ENCODE peak calls at places on chromosome 5, in ten cellular contexts. W is IMR-90; P is CD8-positive, alpha-beta T cell; J is heart left ventricle; O is CD4-positive, alpha-beta T cell; A is A549; C is psoas muscle; B is A673; K is mesenchymal stem cell; F is BE2C. T is an unnamed sample. For H3K9me3, the result is how much of the 10 kb centered on the place peaks cover.

GRCh38 chr5:143233020-143233419 is 170.5 kb downstream of the NR3C1 start:
- DNase-seq in B (no peak), W (peak), K (no peak), C (no peak), J (no peak), P (no peak), A (no peak), O (no peak), F (no peak), T (no peak)

GRCh38 chr5:14946813-14947640 is 75.4 kb upstream of the ANKH start:
- DNase-seq in W (no peak), A (peak), C (no peak), O (peak), K (peak), P (peak), J (no peak), F (peak), B (peak), T (no peak)

GRCh38 chr5:125823572-125823971 is 599.6 kb upstream of the GRAMD2B start:
- DNase-seq in K (peak), C (no peak), O (no peak), F (no peak), A (no peak), J (no peak), P (no peak), W (peak), B (no peak), T (no peak)

GRCh38 chr5:173217626-173218397 is 17.2 kb downstream of the NKX2-5 start:
- DNase-seq in W (no peak), O (no peak), P (no peak), C (no peak), F (no peak), K (peak), J (no peak), A (no peak), B (no peak), T (no peak)

GRCh38 chr5:14551211-14551610 is 30.4 kb upstream of the OTULINL start:
- DNase-seq in F (no peak), W (no peak), C (no peak), K (no peak), J (no peak), O (no peak), A (no peak), P (no peak), B (no peak), T (no peak)

GRCh38 chr5:172707285-172708182 is 63.5 kb downstream of the DUSP1 start:
- DNase-seq in W (peak), F (peak), O (no peak), K (peak), P (no peak), B (peak), A (peak), J (no peak), C (no peak), T (no peak)

GRCh38 chr5:126443374-126443851 is 20.2 kb downstream of the GRAMD2B start:
- DNase-seq in K (no peak), J (no peak), B (no peak), C (no peak), O (no peak), A (no peak), P (no peak), W (peak), F (no peak), T (no peak)

GRCh38 chr5:68114641-68115040 is 100.9 kb upstream of the PIK3R1 start:
- DNase-seq in P (no peak), K (peak), A (no peak), W (peak), O (no peak), C (no peak), B (no peak), F (no peak), J (no peak), T (no peak)

GRCh38 chr5:77855369-77855768 is 79.2 kb upstream of the TBCA start:
- DNase-seq in F (no peak), K (no peak), B (no peak), P (no peak), A (no peak), W (no peak), J (no peak), C (no peak), O (no peak), T (no peak)

GRCh38 chr5:7467179-7467578 is 71.2 kb downstream of the ADCY2 start:
- DNase-seq in K (no peak), B (no peak), O (no peak), W (no peak), F (no peak), P (no peak), A (no peak), J (no peak), C (no peak), T (no peak)

GRCh38 chr5:180785151-180785781 is 17.3 kb downstream of the MGAT1 start:
- DNase-seq in C (no peak), B (no peak), K (peak), A (no peak), P (no peak), W (peak), F (no peak), O (no peak), J (no peak), T (no peak)

GRCh38 chr5:91257301-91257700 is 125.8 kb downstream of the ARRDC3 start:
- DNase-seq in B (no peak), O (no peak), J (no peak), A (no peak), W (peak), C (no peak), K (no peak), P (no peak), F (no peak), T (no peak)

GRCh38 chr5:3304346-3304745 is 291.3 kb upstream of the IRX1 start:
- DNase-seq in J (no peak), B (no peak), A (no peak), O (no peak), P (no peak), C (no peak), F (no peak), K (no peak), W (no peak), T (no peak)

GRCh38 chr5:175692996-175693700 is 35.3 kb downstream of the HRH2 start:
- DNase-seq in W (no peak), B (peak), C (no peak), K (no peak), P (no peak), A (no peak), O (no peak), J (no peak), F (no peak), T (no peak)

GRCh38 chr5:52956915-52957747 is 32.0 kb upstream of the ITGA2 start:
- DNase-seq in O (no peak), F (no peak), B (no peak), K (no peak), J (no peak), P (no peak), A (no peak), C (no peak), W (peak), T (no peak)

GRCh38 chr5:65010841-65011240 is 242.1 kb downstream of the CWC27 start:
- DNase-seq in F (no peak), O (no peak), B (no peak), C (no peak), J (no peak), P (no peak), K (no peak), A (no peak), W (no peak), T (no peak)

GRCh38 chr5:173412566-173412965 is 84.4 kb upstream of the STC2 start:
- DNase-seq in F (no peak), A (no peak), K (no peak), J (no peak), O (no peak), P (no peak), C (no peak), B (no peak), W (peak), T (no peak)

GRCh38 chr5:178839319-178839704 is 20.4 kb upstream of the ZNF354B start:
- DNase-seq in C (peak), W (no peak), B (no peak), O (peak), J (peak), F (peak), P (peak), A (no peak), K (no peak), T (peak)

GRCh38 chr5:115192098-115192497 is 22.4 kb upstream of the TRIM36 start:
- DNase-seq in A (no peak), K (no peak), O (no peak), J (no peak), F (no peak), B (no peak), W (no peak), P (no peak), C (no peak), T (no peak)

GRCh38 chr5:32388429-32389111 is 56.0 kb downstream of the ZFR start:
- DNase-seq in B (no peak), C (no peak), K (peak), J (no peak), A (no peak), P (no peak), F (no peak), W (peak), O (no peak), T (no peak)

GRCh38 chr5:151598984-151599383 is 7.9 kb upstream of the FAT2 start:
- DNase-seq in O (no peak), C (no peak), W (no peak), P (no peak), K (no peak), B (no peak), A (no peak), J (no peak), F (no peak), T (no peak)

GRCh38 chr5:115423541-115423940 is 121.0 kb downstream of the FEM1C start:
- DNase-seq in W (no peak), C (peak), P (no peak), A (no peak), B (no peak), J (peak), K (no peak), O (no peak), F (no peak), T (no peak)

GRCh38 chr5:55902696-55903095 is 51.5 kb downstream of the IL31RA start:
- DNase-seq in C (no peak), K (no peak), B (no peak), A (no peak), W (peak), O (no peak), F (no peak), J (no peak), P (no peak), T (no peak)

GRCh38 chr5:33781286-33781685 is 110.5 kb downstream of the ADAMTS12 start:
- DNase-seq in P (no peak), O (no peak), F (no peak), K (peak), C (no peak), J (no peak), W (peak), A (no peak), B (no peak), T (no peak)

GRCh38 chr5:94080390-94080789 is 339.0 kb upstream of the POU5F2 start:
- DNase-seq in K (no peak), P (no peak), W (no peak), F (no peak), A (no peak), O (no peak), B (no peak), J (no peak), C (no peak), T (no peak)

GRCh38 chr5:89037090-89037489 is 154.1 kb upstream of the MEF2C start:
- DNase-seq in F (no peak), W (peak), A (no peak), K (peak), J (no peak), B (no peak), P (no peak), C (no peak), O (no peak), T (no peak)

GRCh38 chr5:173802670-173803165 is 85.4 kb upstream of the CPEB4 start:
- DNase-seq in A (peak), C (peak), F (no peak), J (no peak), K (peak), W (peak), B (no peak), O (no peak), P (no peak), T (no peak)

GRCh38 chr5:137994556-137994955 is 38.3 kb downstream of the FAM13B start:
- DNase-seq in C (no peak), O (no peak), B (peak), K (no peak), P (no peak), J (no peak), A (no peak), F (no peak), W (no peak), T (no peak)

GRCh38 chr5:2180456-2180855 is 297.7 kb upstream of the IRX4 start:
- DNase-seq in P (no peak), B (no peak), W (no peak), O (no peak), A (no peak), F (no peak), C (no peak), K (no peak), J (no peak), T (no peak)
- H3K9me3 ChIP-seq in P (under half), B (under half), W (under half), O (under half), A (under half), F (under half), C (under half), K (under half), J (under half), T (under half)

DNA sequence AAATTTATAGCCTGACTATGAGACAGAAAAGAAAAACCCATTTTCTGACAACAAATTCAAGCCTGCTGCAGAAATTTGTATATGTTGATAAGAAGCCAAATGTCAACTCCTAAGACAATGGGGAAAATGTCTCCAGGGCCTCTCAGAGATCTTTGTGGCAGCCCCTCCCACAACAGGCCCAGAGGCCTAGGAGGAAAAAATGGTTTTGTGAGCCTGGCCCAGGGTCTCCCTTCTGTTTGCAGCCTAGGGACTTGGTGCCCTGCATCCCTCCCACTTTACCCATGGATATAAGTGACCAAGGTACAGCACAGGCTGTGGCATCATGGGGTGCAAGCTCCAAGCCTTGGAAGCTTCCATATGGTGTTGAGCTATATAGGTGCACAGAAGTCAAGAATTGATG is 740.2 kb downstream of the SEMA5A start:
- DNase-seq in O (no peak), J (no peak), K (no peak), W (no peak), F (no peak), A (no peak), B (no peak), C (no peak), P (no peak), T (no peak)
- H3K9me3 ChIP-seq in O (under half), J (half or more), K (under half), W (under half), F (under half), A (under half), B (under half), C (under half), P (under half), T (under half)

GRCh38 chr5:132321109-132321721 is 27.0 kb downstream of the SLC22A4 start:
- DNase-seq in A (no peak), J (no peak), B (no peak), C (no peak), W (no peak), F (no peak), P (no peak), K (no peak), O (no peak), T (no peak)

GRCh38 chr5:132322266-132322665 is 28.1 kb downstream of the SLC22A4 start:
- DNase-seq in P (no peak), A (no peak), W (no peak), C (no peak), O (no peak), K (no peak), B (no peak), F (no peak), J (no peak), T (no peak)

GRCh38 chr5:132319975-132320374 is 25.8 kb downstream of the SLC22A4 start:
- DNase-seq in A (no peak), B (no peak), J (no peak), O (no peak), F (no peak), K (no peak), P (no peak), C (no peak), W (no peak), T (no peak)

GRCh38 chr5:132325691-132326090 is 31.5 kb downstream of the SLC22A4 start:
- DNase-seq in O (no peak), B (no peak), A (no peak), K (no peak), C (no peak), W (no peak), J (no peak), F (no peak), P (no peak), T (no peak)

GRCh38 chr5:132323202-132323601 is 29.0 kb downstream of the SLC22A4 start:
- DNase-seq in B (no peak), C (no peak), W (no peak), A (no peak), O (no peak), F (no peak), K (no peak), P (no peak), J (no peak), T (no peak)
- H3K9me3 ChIP-seq in B (under half), C (under half), W (under half), A (under half), O (under half), F (under half), K (under half), P (under half), J (under half), T (under half)

DNA sequence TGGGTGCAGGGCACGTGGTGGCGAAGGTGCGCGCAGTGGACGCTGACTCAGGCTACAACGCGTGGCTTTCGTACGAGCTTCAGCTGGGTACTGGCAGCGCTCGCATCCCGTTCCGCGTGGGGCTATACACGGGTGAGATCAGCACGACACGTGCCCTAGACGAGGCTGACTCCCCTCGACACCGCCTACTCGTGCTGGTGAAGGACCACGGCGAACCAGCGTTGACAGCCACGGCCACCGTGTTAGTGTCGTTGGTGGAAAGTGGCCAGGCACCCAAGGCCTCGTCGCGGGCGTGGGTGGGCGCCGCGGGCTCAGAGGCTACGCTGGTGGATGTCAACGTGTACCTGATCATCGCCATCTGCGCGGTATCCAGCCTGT is 2.1 kb downstream of the PCDHA2 start:
- DNase-seq in J (no peak), F (no peak), C (no peak), W (no peak), A (no peak), P (no peak), K (no peak), B (no peak), O (no peak), T (no peak)
- H3K9me3 ChIP-seq in J (half or more), F (under half), C (under half), W (under half), A (under half), P (under half), K (half or more), B (under half), O (under half), T (under half)

GRCh38 chr5:165086424-165086823 is 1581.0 kb downstream of the MAT2B start:
- DNase-seq in O (no peak), P (no peak), A (no peak), C (no peak), W (no peak), K (no peak), B (no peak), J (no peak), F (no peak), T (no peak)
- H3K9me3 ChIP-seq in O (under half), P (under half), A (under half), C (under half), W (under half), K (under half), B (under half), J (under half), F (under half), T (under half)

DNA sequence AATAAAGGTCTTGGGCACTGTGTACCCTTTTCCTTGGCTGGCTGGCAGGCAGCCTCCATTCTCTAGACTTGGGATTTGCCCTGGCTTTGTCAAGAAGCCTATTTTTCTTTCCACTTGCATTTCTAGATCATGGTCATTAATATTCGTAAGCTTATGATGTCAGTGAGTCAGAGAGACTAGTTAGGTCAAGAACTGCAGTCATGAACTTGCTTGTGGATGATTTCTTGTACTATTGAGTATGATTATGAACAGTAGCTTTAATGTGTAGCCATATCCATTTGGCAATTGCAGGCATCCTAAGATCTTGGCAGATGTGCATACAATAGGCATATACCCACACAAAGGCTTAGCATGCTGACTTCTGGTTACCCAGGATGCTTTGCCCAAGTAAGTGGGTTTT is 186.8 kb upstream of the CLINT1 start:
- DNase-seq in O (no peak), P (no peak), C (no peak), K (no peak), A (no peak), F (no peak), B (no peak), W (no peak), J (no peak), T (no peak)
- H3K9me3 ChIP-seq in O (under half), P (under half), C (under half), K (under half), A (under half), F (under half), B (under half), W (under half), J (under half), T (under half)

GRCh38 chr5:76582252-76583162 is 40.7 kb downstream of the F2RL2 start:
- DNase-seq in J (peak), K (no peak), B (no peak), F (no peak), P (no peak), C (no peak), A (no peak), O (no peak), W (peak), T (no peak)

GRCh38 chr5:76583163-76584047 is 39.8 kb downstream of the F2RL2 start:
- DNase-seq in B (peak), W (peak), O (no peak), K (peak), A (no peak), C (no peak), P (no peak), F (no peak), J (no peak), T (no peak)

GRCh38 chr5:76580983-76581382 is 42.2 kb downstream of the F2RL2 start:
- DNase-seq in W (no peak), J (no peak), K (no peak), P (no peak), C (no peak), B (no peak), A (no peak), O (no peak), F (no peak), T (no peak)

GRCh38 chr5:76576468-76576867 is 46.7 kb downstream of the F2RL2 start:
- DNase-seq in K (no peak), W (no peak), B (no peak), F (no peak), J (no peak), O (no peak), P (no peak), C (no peak), A (no peak), T (no peak)

GRCh38 chr5:76579166-76579765 is 43.9 kb downstream of the F2RL2 start:
- DNase-seq in W (peak), K (peak), F (no peak), B (no peak), J (no peak), A (no peak), P (no peak), C (no peak), O (no peak), T (no peak)
- H3K9me3 ChIP-seq in W (under half), K (under half), F (under half), B (under half), J (under half), A (under half), P (under half), C (under half), O (under half), T (under half)